ENCODE peak calls at places on chromosomes 1 and 21, in six cellular contexts. L is MM.1S, G is neural progenitor cell, U is PC-3, N is SK-N-SH, Q is OCI-LY7. K is an unnamed sample.

GRCh38 chr1:41662656-41663437 is 178.4 kb upstream of the EDN2 start:
- DNase-seq in L (no peak), G (peak; percentile 72), U (peak; percentile 49), N (peak; percentile 86), Q (no peak), K (peak; percentile 80)

GRCh38 chr1:190847166-190847565 is 369.5 kb upstream of the BRINP3 start:
- DNase-seq in L (no peak), G (no peak), U (no peak), N (no peak), Q (no peak), K (no peak)

GRCh38 chr1:45669859-45670655 is 16.3 kb downstream of the GPBP1L1 start:
- DNase-seq in L (no peak), G (no peak), U (no peak), N (no peak), Q (no peak), K (no peak)

GRCh38 chr1:228101614-228101993 is 1.5 kb downstream of the C1orf35 start:
- DNase-seq in L (no peak), G (no peak), U (peak; percentile 43), N (no peak), Q (no peak), K (no peak)

GRCh38 chr1:117166076-117166475 is 44.5 kb upstream of the TRIM45 start:
- DNase-seq in L (no peak), G (no peak), U (peak; percentile 93), N (no peak), Q (no peak), K (peak; percentile 35)

GRCh38 chr1:8370928-8371327 is 53.0 kb downstream of the SLC45A1 start:
- DNase-seq in L (no peak), G (no peak), U (no peak), N (no peak), Q (no peak), K (no peak)

GRCh38 chr1:98693385-98693784 is 31.9 kb downstream of the SNX7 start:
- DNase-seq in L (no peak), G (no peak), U (no peak), N (no peak), Q (no peak), K (no peak)

GRCh38 chr1:214002060-214002459 is 14.3 kb downstream of the PROX1 start:
- DNase-seq in L (no peak), G (no peak), U (no peak), N (no peak), Q (no peak), K (no peak)

GRCh38 chr1:207327994-207328393 is 6.5 kb downstream of the CD55 start:
- DNase-seq in L (no peak), G (no peak), U (peak; percentile 52), N (no peak), Q (no peak), K (no peak)

GRCh38 chr1:180887841-180888240 is 24.9 kb upstream of the KIAA1614 start:
- DNase-seq in L (no peak), G (no peak), U (no peak), N (no peak), Q (no peak), K (no peak)

GRCh38 chr1:222916067-222916466 is 101.2 kb downstream of the DISP1 start:
- DNase-seq in L (no peak), G (no peak), U (peak; percentile 77), N (no peak), Q (no peak), K (no peak)

GRCh38 chr1:182193908-182194550 is 132.5 kb upstream of the ZNF648 start:
- DNase-seq in L (no peak), G (no peak), U (no peak), N (no peak), Q (no peak), K (no peak)

GRCh38 chr1:182195733-182196132 is 134.2 kb upstream of the ZNF648 start:
- DNase-seq in L (no peak), G (no peak), U (no peak), N (no peak), Q (no peak), K (no peak)

GRCh38 chr1:182197555-182197954 is 136.0 kb upstream of the ZNF648 start:
- DNase-seq in L (no peak), G (no peak), U (no peak), N (no peak), Q (no peak), K (no peak)

GRCh38 chr1:182198006-182198605 is 136.6 kb upstream of the ZNF648 start:
- DNase-seq in L (no peak), G (no peak), U (peak; percentile 21), N (no peak), Q (no peak), K (no peak)

GRCh38 chr1:182196897-182197546 is 135.5 kb upstream of the ZNF648 start:
- DNase-seq in L (no peak), G (no peak), U (no peak), N (no peak), Q (no peak), K (no peak)
- H3K4me1 ChIP-seq in L (no peaks in the 10 kb centered on the region), G (no peaks in the 10 kb centered on the region), U (no peaks in the 10 kb centered on the region), N (no peaks in the 10 kb centered on the region), Q (no peaks in the 10 kb centered on the region), K (peaks cover 23% of the 10 kb centered on the region)

GRCh38 chr1:3246251-3246650 is 177.2 kb downstream of the PRDM16 start:
- DNase-seq in L (no peak), G (no peak), U (no peak), N (no peak), Q (no peak), K (no peak)
- TF ChIP-seq EZH2phosphoT487 in L (no peak), G (no peak), U (no peak), N (no peak), Q (no peak), K (no peak)

DNA sequence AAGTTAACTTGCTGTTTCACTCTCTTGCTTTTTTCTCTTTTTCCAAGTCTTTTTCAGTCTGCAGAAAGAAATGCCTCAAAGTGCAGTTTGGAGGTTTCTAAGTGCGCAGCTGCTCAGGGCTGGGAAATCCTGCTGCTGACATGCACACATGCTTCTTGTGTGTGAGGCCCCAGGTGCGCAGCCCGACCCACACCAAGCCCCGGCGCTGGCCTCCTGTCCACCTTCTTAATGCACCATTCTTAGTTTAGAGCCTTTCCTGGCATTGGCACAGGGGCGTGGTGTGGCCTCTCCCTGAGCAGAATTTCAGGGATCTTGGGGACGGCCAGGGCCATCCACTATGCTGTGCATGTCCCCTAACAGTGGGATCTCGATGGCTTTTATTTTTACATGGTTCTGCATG is 315.2 kb downstream of the CAMTA1 start:
- DNase-seq in L (no peak), G (no peak), U (no peak), N (no peak), Q (no peak), K (no peak)
- H3K4me1 ChIP-seq in L (no peaks in the 10 kb centered on the region), G (no peaks in the 10 kb centered on the region), U (no peaks in the 10 kb centered on the region), N (no peaks in the 10 kb centered on the region), Q (no peaks in the 10 kb centered on the region), K (no peaks in the 10 kb centered on the region)

GRCh38 chr1:23210351-23210785 is 6.9 kb downstream of the HTR1D start:
- DNase-seq in L (no peak), G (peak; percentile 40), U (peak; percentile 52), N (no peak), Q (peak; percentile 52), K (no peak)
- TF ChIP-seq EZH2phosphoT487 in L (no peak), G (no peak), U (no peak), N (no peak), Q (no peak), K (no peak)

GRCh38 chr1:2571348-2571747 is 15.2 kb downstream of the TNFRSF14 start:
- DNase-seq in L (no peak), G (no peak), U (no peak), N (no peak), Q (no peak), K (no peak)
- H3K4me1 ChIP-seq in L (no peaks in the 10 kb centered on the region), G (no peaks in the 10 kb centered on the region), U (no peaks in the 10 kb centered on the region), N (no peaks in the 10 kb centered on the region), Q (peaks cover 8% of the 10 kb centered on the region), K (peaks cover 10% of the 10 kb centered on the region)

GRCh38 chr21:14883351-14883750 is 181.4 kb downstream of the NRIP1 start:
- DNase-seq in L (no peak), G (no peak), U (no peak), N (no peak), Q (no peak), K (no peak)
- TF ChIP-seq EZH2phosphoT487 in L (no peak), G (no peak), U (no peak), N (no peak), Q (no peak), K (no peak)

DNA sequence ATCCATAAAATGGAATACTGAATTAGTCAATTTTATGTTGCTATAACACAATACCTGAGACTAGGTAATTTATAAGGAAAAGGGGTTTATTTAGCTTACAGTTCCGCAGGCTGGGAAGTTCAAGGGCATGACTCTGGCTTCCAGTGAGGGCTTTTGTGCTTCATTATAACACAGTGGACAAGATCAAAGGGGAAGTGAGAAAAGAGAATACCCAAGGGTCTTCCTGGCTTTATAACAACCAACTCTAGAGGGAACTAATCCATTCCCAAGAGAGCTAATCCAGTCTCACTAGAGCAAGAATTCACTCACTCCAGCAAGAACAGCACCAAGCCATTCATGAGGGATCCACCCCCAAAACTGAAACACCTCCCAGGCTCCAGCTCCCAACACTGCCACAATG is 3.1 kb downstream of the KIFAP3 start:
- DNase-seq in L (no peak), G (no peak), U (no peak), N (no peak), Q (peak; percentile 11), K (no peak)
- H3K4me1 ChIP-seq in L (peaks cover 32% of the 10 kb centered on the region), G (peaks cover 7% of the 10 kb centered on the region), U (peaks cover 6% of the 10 kb centered on the region), N (peaks cover 11% of the 10 kb centered on the region), Q (peaks cover 23% of the 10 kb centered on the region), K (no peaks in the 10 kb centered on the region)

K was measured in hepatocyte.